ENCODE peak calls at places on chromosomes 2 and 18, in nine cellular contexts. J, B, Q, D, A, L, W, C and Z are unnamed samples.

GRCh38 chr2:69943000-69943840 is 18.2 kb downstream of the ASPRV1 start:
- DNase-seq in J (no peak), B (no peak), Q (no peak), D (no peak), A (no peak), L (no peak), W (no peak), C (no peak), Z (peak)

GRCh38 chr2:209549589-209549988 is 125.7 kb downstream of the MAP2 start:
- DNase-seq in J (no peak), B (no peak), Q (no peak), D (no peak), A (no peak), L (no peak), W (no peak), C (no peak), Z (no peak)

GRCh38 chr2:181158453-181158852 is 178.0 kb downstream of the UBE2E3 start:
- DNase-seq in J (no peak), B (no peak), Q (no peak), D (no peak), A (no peak), L (no peak), W (no peak), C (peak), Z (no peak)

GRCh38 chr2:229712125-229712524 is 2.2 kb downstream of the DNER start:
- DNase-seq in J (no peak), B (no peak), Q (no peak), D (no peak), A (no peak), L (no peak), W (no peak), C (peak), Z (no peak)

GRCh38 chr2:183105402-183106134 is 18.7 kb upstream of the NUP35 start:
- DNase-seq in J (no peak), B (no peak), Q (no peak), D (no peak), A (no peak), L (no peak), W (no peak), C (peak), Z (no peak)

GRCh38 chr2:216862628-216863027 is 2.8 kb upstream of the TNP1 start:
- DNase-seq in J (no peak), B (no peak), Q (no peak), D (no peak), A (no peak), L (no peak), W (no peak), C (no peak), Z (no peak)

GRCh38 chr2:104787298-104788065 is 66.4 kb upstream of the POU3F3 start:
- DNase-seq in J (no peak), B (no peak), Q (no peak), D (no peak), A (no peak), L (no peak), W (no peak), C (no peak), Z (no peak)

GRCh38 chr2:207341816-207342215 is 176.1 kb upstream of the KLF7 start:
- DNase-seq in J (no peak), B (peak), Q (no peak), D (no peak), A (no peak), L (no peak), W (peak), C (no peak), Z (no peak)

GRCh38 chr2:56244911-56245530 is 61.2 kb downstream of the CCDC85A start:
- DNase-seq in J (no peak), B (no peak), Q (no peak), D (no peak), A (no peak), L (no peak), W (no peak), C (peak), Z (no peak)

GRCh38 chr18:48342588-48342987 is 66.6 kb downstream of the ZBTB7C start:
- DNase-seq in J (no peak), B (no peak), Q (no peak), D (no peak), A (no peak), L (no peak), W (no peak), C (no peak), Z (no peak)

GRCh38 chr2:113080134-113080533 is 12.4 kb downstream of the IL1F10 start:
- DNase-seq in J (peak), B (peak), Q (no peak), D (no peak), A (no peak), L (peak), W (peak), C (peak), Z (peak)

GRCh38 chr2:174634130-174635014 is 36.8 kb upstream of the WIPF1 start:
- DNase-seq in J (no peak), B (no peak), Q (peak), D (no peak), A (no peak), L (no peak), W (no peak), C (peak), Z (no peak)

GRCh38 chr2:11746807-11747459 is 501 bp downstream of the LPIN1 start:
- DNase-seq in J (no peak), B (peak), Q (peak), D (no peak), A (peak), L (no peak), W (peak), C (peak), Z (no peak)

GRCh38 chr2:60581461-60582282 is 28.2 kb upstream of the BCL11A start:
- DNase-seq in J (peak), B (peak), Q (peak), D (peak), A (peak), L (no peak), W (peak), C (peak), Z (no peak)

GRCh38 chr2:148802448-148803220 is 72.4 kb upstream of the KIF5C start:
- DNase-seq in J (no peak), B (no peak), Q (no peak), D (no peak), A (no peak), L (no peak), W (no peak), C (no peak), Z (no peak)

GRCh38 chr2:19675003-19675629 is 226.7 kb downstream of the TTC32 start:
- DNase-seq in J (no peak), B (no peak), Q (no peak), D (no peak), A (no peak), L (no peak), W (no peak), C (peak), Z (no peak)

GRCh38 chr2:206561962-206562361 is 80.3 kb upstream of the FAM237A start:
- DNase-seq in J (no peak), B (no peak), Q (no peak), D (no peak), A (no peak), L (no peak), W (no peak), C (no peak), Z (no peak)

GRCh38 chr2:86440631-86441391 is at the start of gene KDM3A:
- DNase-seq in J (peak), B (peak), Q (peak), D (peak), A (peak), L (peak), W (peak), C (peak), Z (peak)

GRCh38 chr2:214035091-214035852 is 375.6 kb upstream of the VWC2L start:
- DNase-seq in J (no peak), B (no peak), Q (no peak), D (no peak), A (no peak), L (no peak), W (no peak), C (no peak), Z (no peak)

GRCh38 chr2:109679627-109680026 is 65.5 kb downstream of the SOWAHC start:
- DNase-seq in J (no peak), B (no peak), Q (no peak), D (no peak), A (no peak), L (no peak), W (no peak), C (no peak), Z (no peak)

GRCh38 chr18:10900435-10900834 is 248.9 kb downstream of the PIEZO2 start:
- DNase-seq in J (no peak), B (no peak), Q (no peak), D (no peak), A (no peak), L (no peak), W (no peak), C (no peak), Z (no peak)

GRCh38 chr18:23837591-23837990 is 148.3 kb downstream of the LAMA3 start:
- DNase-seq in J (peak), B (no peak), Q (no peak), D (no peak), A (peak), L (no peak), W (no peak), C (peak), Z (peak)

GRCh38 chr2:157698430-157698829 is 69.8 kb upstream of the ACVR1C start:
- DNase-seq in J (no peak), B (no peak), Q (no peak), D (no peak), A (no peak), L (no peak), W (no peak), C (peak), Z (no peak)

GRCh38 chr2:211534655-211535054 is 978.3 kb downstream of the CPS1 start:
- DNase-seq in J (no peak), B (no peak), Q (no peak), D (no peak), A (peak), L (no peak), W (peak), C (no peak), Z (no peak)

GRCh38 chr2:100409975-100410647 is 7.4 kb downstream of the CHST10 start:
- DNase-seq in J (no peak), B (no peak), Q (no peak), D (no peak), A (no peak), L (no peak), W (no peak), C (no peak), Z (no peak)

GRCh38 chr2:1594281-1595171 is 149.8 kb downstream of the PXDN start:
- DNase-seq in J (no peak), B (peak), Q (no peak), D (no peak), A (no peak), L (no peak), W (peak), C (peak), Z (no peak)

GRCh38 chr2:60717691-60718090 is 38.4 kb upstream of the PAPOLG start:
- DNase-seq in J (peak), B (peak), Q (peak), D (no peak), A (no peak), L (no peak), W (no peak), C (no peak), Z (no peak)

GRCh38 chr18:79573921-79574491 is 105.6 kb upstream of the CTDP1 start:
- DNase-seq in J (no peak), B (peak), Q (no peak), D (peak), A (no peak), L (no peak), W (no peak), C (no peak), Z (no peak)

GRCh38 chr2:169452080-169452479 is 27.2 kb upstream of the BBS5 start:
- DNase-seq in J (no peak), B (no peak), Q (no peak), D (no peak), A (no peak), L (peak), W (peak), C (peak), Z (no peak)
- TF ChIP-seq CTCF in J (no peak), B (peak), Q (peak), D (peak), A (peak), L (peak), W (peak), C (peak), Z (no peak)

DNA sequence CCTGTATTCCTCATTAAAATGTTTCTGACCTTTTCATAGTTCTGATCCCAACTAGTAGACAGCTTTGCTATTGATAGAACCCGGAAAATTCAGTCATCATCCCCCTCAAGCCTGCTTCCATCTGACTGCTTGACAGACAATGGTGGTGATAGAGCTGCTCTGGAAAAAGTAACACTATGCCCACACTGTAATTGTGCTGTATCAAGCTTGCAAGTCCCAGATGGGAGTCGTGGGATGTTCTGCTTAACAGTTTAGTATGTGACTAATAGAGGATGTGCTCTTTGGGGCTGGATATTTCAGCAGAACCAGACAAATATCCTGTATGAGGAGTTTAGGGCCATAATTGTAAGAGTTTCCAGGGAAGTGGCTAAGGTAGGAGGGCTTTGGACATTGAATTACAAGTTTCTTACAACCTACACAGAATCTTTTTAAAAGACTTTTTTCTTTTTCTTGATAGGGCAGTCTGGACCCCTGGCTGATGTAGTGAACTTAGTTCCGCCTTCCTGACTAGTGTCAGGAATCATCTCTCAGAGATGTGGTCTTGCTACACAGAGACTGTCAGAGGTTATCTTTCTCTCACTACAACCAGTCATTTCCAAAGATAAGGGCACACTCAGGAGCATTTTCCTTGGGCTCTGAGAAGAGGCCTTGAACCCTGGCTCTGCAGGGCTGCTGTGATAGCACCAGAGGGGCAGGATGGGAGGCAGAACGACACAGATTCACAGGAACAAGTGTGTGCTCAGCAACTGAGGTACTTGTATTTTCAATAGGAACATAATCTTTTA is 158.0 kb upstream of the RBMS1 start:
- DNase-seq in J (no peak), B (no peak), Q (no peak), D (no peak), A (no peak), L (no peak), W (no peak), C (peak), Z (no peak)
- H3K4me3 ChIP-seq in J (no peak), B (no peak), Q (no peak), D (no peak), A (no peak), L (no peak), W (no peak), C (no peak), Z (no peak)

GRCh38 chr2:132669854-132670103 is 226 bp downstream of the LYPD1 start:
- DNase-seq in J (no peak), B (no peak), Q (no peak), D (no peak), A (no peak), L (no peak), W (peak), C (no peak), Z (no peak)

GRCh38 chr2:132670104-132670960 is at the start of gene LYPD1:
- DNase-seq in J (no peak), B (no peak), Q (peak), D (peak), A (peak), L (no peak), W (peak), C (peak), Z (no peak)

GRCh38 chr2:132668986-132669853 is 785 bp downstream of the LYPD1 start:
- DNase-seq in J (no peak), B (peak), Q (no peak), D (no peak), A (no peak), L (no peak), W (peak), C (peak), Z (no peak)

GRCh38 chr2:132667716-132668115 is 2.3 kb downstream of the LYPD1 start:
- DNase-seq in J (no peak), B (no peak), Q (no peak), D (no peak), A (no peak), L (no peak), W (no peak), C (no peak), Z (no peak)

GRCh38 chr2:132668189-132668833 is 1.7 kb downstream of the LYPD1 start:
- DNase-seq in J (no peak), B (peak), Q (no peak), D (no peak), A (no peak), L (no peak), W (peak), C (no peak), Z (no peak)
- TF ChIP-seq CTCF in J (no peak), B (peak), Q (no peak), D (no peak), A (peak), L (no peak), W (peak), C (no peak), Z (no peak)

DNA sequence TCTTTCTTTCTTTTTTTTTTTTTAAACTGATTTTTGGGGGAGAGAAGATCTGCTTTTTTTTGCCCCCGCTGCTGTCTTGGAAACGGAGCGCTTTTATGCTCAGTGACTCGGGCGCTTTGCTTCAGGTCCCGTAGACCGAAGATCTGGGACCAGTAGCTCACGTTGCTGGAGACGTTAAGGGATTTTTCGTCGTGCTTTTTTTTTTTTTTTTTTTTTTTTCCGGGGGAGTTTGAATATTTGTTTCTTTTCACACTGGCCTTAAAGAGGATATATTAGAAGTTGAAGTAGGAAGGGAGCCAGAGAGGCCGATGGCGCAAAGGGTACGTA is 587 bp downstream of the MEIS1 start:
- DNase-seq in J (no peak), B (no peak), Q (no peak), D (no peak), A (no peak), L (no peak), W (peak), C (peak), Z (no peak)
- H3K4me3 ChIP-seq in J (peak), B (peak), Q (peak), D (peak), A (peak), L (no peak), W (peak), C (peak), Z (peak)

GRCh38 chr2:159073256-159073655 is 104.8 kb downstream of the TANC1 start:
- DNase-seq in J (no peak), B (no peak), Q (no peak), D (no peak), A (no peak), L (no peak), W (no peak), C (peak), Z (no peak)

GRCh38 chr2:159070235-159070634 is 101.8 kb downstream of the TANC1 start:
- DNase-seq in J (no peak), B (no peak), Q (no peak), D (no peak), A (no peak), L (no peak), W (no peak), C (no peak), Z (no peak)

GRCh38 chr2:159072795-159073194 is 104.4 kb downstream of the TANC1 start:
- DNase-seq in J (no peak), B (no peak), Q (no peak), D (no peak), A (no peak), L (no peak), W (no peak), C (peak), Z (no peak)

GRCh38 chr2:159069229-159069628 is 100.8 kb downstream of the TANC1 start:
- DNase-seq in J (no peak), B (no peak), Q (no peak), D (no peak), A (no peak), L (no peak), W (no peak), C (no peak), Z (no peak)

GRCh38 chr2:159071190-159071915 is 102.9 kb downstream of the TANC1 start:
- DNase-seq in J (no peak), B (no peak), Q (no peak), D (no peak), A (no peak), L (no peak), W (no peak), C (peak), Z (no peak)
- TF ChIP-seq CTCF in J (no peak), B (peak), Q (no peak), D (no peak), A (no peak), L (no peak), W (no peak), C (no peak), Z (no peak)

GRCh38 chr2:136131484-136131960 is 13.6 kb upstream of the CXCR4 start:
- DNase-seq in J (no peak), B (no peak), Q (peak), D (no peak), A (no peak), L (no peak), W (no peak), C (no peak), Z (no peak)
- H3K4me3 ChIP-seq in J (no peak), B (no peak), Q (no peak), D (no peak), A (no peak), L (no peak), W (no peak), C (no peak), Z (no peak)

GRCh38 chr2:190950566-190950991 is 63.4 kb downstream of the STAT1 start:
- DNase-seq in J (no peak), B (no peak), Q (no peak), D (no peak), A (no peak), L (no peak), W (no peak), C (no peak), Z (no peak)

GRCh38 chr2:190948671-190949070 is 65.3 kb downstream of the STAT1 start:
- DNase-seq in J (no peak), B (no peak), Q (peak), D (no peak), A (no peak), L (peak), W (no peak), C (peak), Z (no peak)

GRCh38 chr2:190943706-190944105 is 63.1 kb downstream of the GLS start:
- DNase-seq in J (no peak), B (no peak), Q (no peak), D (no peak), A (no peak), L (no peak), W (no peak), C (no peak), Z (no peak)

GRCh38 chr2:190947139-190947538 is 66.5 kb downstream of the GLS start:
- DNase-seq in J (no peak), B (no peak), Q (peak), D (no peak), A (no peak), L (no peak), W (no peak), C (no peak), Z (no peak)

GRCh38 chr2:190947711-190948251 is 66.2 kb downstream of the STAT1 start:
- DNase-seq in J (no peak), B (no peak), Q (peak), D (no peak), A (no peak), L (peak), W (no peak), C (peak), Z (no peak)
- TF ChIP-seq CTCF in J (no peak), B (no peak), Q (no peak), D (no peak), A (no peak), L (peak), W (no peak), C (no peak), Z (no peak)

DNA sequence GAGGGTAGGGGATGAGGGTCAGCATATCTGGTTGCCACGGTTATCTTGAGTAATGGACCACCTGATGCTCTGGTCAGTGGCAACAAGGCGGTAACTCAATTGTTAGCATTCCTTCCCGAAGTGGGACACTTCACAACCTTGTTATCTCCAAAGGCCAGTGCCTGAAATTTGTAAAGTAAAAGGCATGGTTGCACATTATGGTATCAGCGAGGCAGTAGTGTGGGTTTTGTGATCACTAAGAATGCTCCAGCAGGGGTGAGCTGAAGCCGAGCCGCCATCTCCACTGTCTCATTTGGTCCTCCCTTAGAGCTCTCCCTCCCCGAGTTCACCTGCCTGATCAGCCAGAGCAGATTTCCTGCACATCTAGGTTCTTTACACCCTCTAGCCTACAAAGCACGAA is 50.5 kb upstream of the LGALSL start:
- DNase-seq in J (no peak), B (no peak), Q (no peak), D (no peak), A (no peak), L (no peak), W (no peak), C (no peak), Z (no peak)
- H3K4me3 ChIP-seq in J (no peak), B (no peak), Q (no peak), D (no peak), A (peak), L (no peak), W (no peak), C (no peak), Z (peak)